ENCODE peak calls at places on chromosomes 7 and 10, in five cellular contexts. L is H9, W is transverse colon, Y is neural progenitor cell, N is IMR-90. P is an unnamed sample.
A peak's percentile ranks its signal among the peaks of the same experiment; 100 is the strongest.

GRCh38 chr10:97412891-97413304 is 11.8 kb upstream of the RRP12 start:
- DNase-seq in L (no peak), W (no peak), Y (no peak), N (no peak), P (no peak)

GRCh38 chr10:58384536-58384998 is 643 bp upstream of the TFAM start:
- DNase-seq in L (no peak), W (no peak), Y (peak; percentile 1), N (no peak), P (no peak)

GRCh38 chr7:150428671-150429451 is 21.6 kb upstream of the GIMAP8 start:
- DNase-seq in L (peak; percentile 56), W (peak; percentile 72), Y (peak; percentile 44), N (peak; percentile 92), P (no peak)

GRCh38 chr10:70053212-70053895 is 708 bp downstream of the MACROH2A2 start:
- DNase-seq in L (peak; percentile 42), W (no peak), Y (peak; percentile 58), N (no peak), P (peak; percentile 69)

GRCh38 chr7:158016171-158017087 is 571.2 kb downstream of the PTPRN2 start:
- DNase-seq in L (no peak), W (no peak), Y (peak; percentile 77), N (no peak), P (peak; percentile 46)

GRCh38 chr10:122127943-122128342 is 139.0 kb downstream of the TACC2 start:
- DNase-seq in L (no peak), W (no peak), Y (no peak), N (peak; percentile 59), P (no peak)

GRCh38 chr10:79017882-79018550 is 50.8 kb upstream of the ZMIZ1 start:
- DNase-seq in L (no peak), W (no peak), Y (no peak), N (no peak), P (no peak)

GRCh38 chr10:12020574-12020973 is 22.0 kb downstream of the UPF2 start:
- DNase-seq in L (no peak), W (no peak), Y (no peak), N (no peak), P (no peak)

GRCh38 chr10:42753126-42753506 is 29.5 kb upstream of the BMS1 start:
- DNase-seq in L (peak; percentile 92), W (peak; percentile 83), Y (peak; percentile 86), N (peak; percentile 55), P (peak; percentile 87)

GRCh38 chr7:10473569-10473968 is 500.1 kb upstream of the PHF14 start:
- DNase-seq in L (no peak), W (no peak), Y (no peak), N (no peak), P (no peak)

GRCh38 chr10:102540023-102540422 is 36.3 kb downstream of the SUFU start:
- DNase-seq in L (no peak), W (no peak), Y (no peak), N (peak; percentile 30), P (no peak)

GRCh38 chr7:100430450-100431285 is 1.0 kb downstream of the MEPCE start:
- DNase-seq in L (no peak), W (peak; percentile 29), Y (peak; percentile 18), N (peak; percentile 27), P (peak; percentile 39)

GRCh38 chr10:114043532-114044250 is at the start of gene ADRB1:
- DNase-seq in L (peak; percentile 92), W (peak; percentile 77), Y (peak; percentile 87), N (peak; percentile 5), P (peak; percentile 86)

GRCh38 chr7:25636871-25637283 is 408.6 kb upstream of the NPVF start:
- DNase-seq in L (no peak), W (no peak), Y (no peak), N (no peak), P (no peak)

GRCh38 chr10:121183241-121183640 is 332.1 kb downstream of the WDR11 start:
- DNase-seq in L (no peak), W (no peak), Y (no peak), N (no peak), P (no peak)

GRCh38 chr7:129210256-129210988 is 14.4 kb upstream of the AHCYL2 start:
- DNase-seq in L (peak; percentile 85), W (peak; percentile 77), Y (peak; percentile 76), N (peak; percentile 44), P (peak; percentile 95)

GRCh38 chr10:100779329-100779728 is 33.9 kb downstream of the PAX2 start:
- DNase-seq in L (no peak), W (no peak), Y (no peak), N (no peak), P (no peak)

GRCh38 chr10:128879441-128880175 is 587.4 kb upstream of the MGMT start:
- DNase-seq in L (no peak), W (no peak), Y (no peak), N (no peak), P (no peak)

GRCh38 chr10:34319197-34319846 is 495.8 kb downstream of the PARD3 start:
- DNase-seq in L (no peak), W (peak; percentile 49), Y (no peak), N (peak; percentile 97), P (peak; percentile 79)

GRCh38 chr7:92695308-92696261 is 105.4 kb upstream of the FAM133B start:
- DNase-seq in L (peak; percentile 57), W (peak; percentile 91), Y (peak; percentile 71), N (peak; percentile 90), P (peak; percentile 65)

GRCh38 chr7:71191766-71192165 is 59.8 kb downstream of the GALNT17 start:
- DNase-seq in L (no peak), W (no peak), Y (no peak), N (no peak), P (no peak)

GRCh38 chr10:79178614-79179403 is 110.0 kb downstream of the ZMIZ1 start:
- DNase-seq in L (no peak), W (no peak), Y (peak; percentile 73), N (peak; percentile 93), P (no peak)

GRCh38 chr7:75695036-75695435 is 43.7 kb downstream of the HIP1 start:
- DNase-seq in L (no peak), W (no peak), Y (no peak), N (no peak), P (no peak)

GRCh38 chr10:132516771-132517725 is 20.5 kb upstream of the INPP5A start:
- DNase-seq in L (peak; percentile 86), W (peak; percentile 80), Y (peak; percentile 55), N (peak; percentile 96), P (peak; percentile 86)

GRCh38 chr10:50577681-50578350 is 45.9 kb downstream of the SGMS1 start:
- DNase-seq in L (no peak), W (peak; percentile 26), Y (no peak), N (peak; percentile 75), P (no peak)

GRCh38 chr7:116864084-116864483 is 1.7 kb downstream of the CAPZA2 start:
- DNase-seq in L (no peak), W (no peak), Y (no peak), N (no peak), P (no peak)

GRCh38 chr10:119207713-119208552 is 562 bp downstream of the GRK5 start:
- DNase-seq in L (no peak), W (peak; percentile 28), Y (peak; percentile 56), N (peak; percentile 62), P (peak; percentile 72)

GRCh38 chr7:92135100-92135429 is 788 bp upstream of the CYP51A1 start:
- DNase-seq in L (no peak), W (peak; percentile 20), Y (peak; percentile 59), N (no peak), P (no peak)

GRCh38 chr10:76324283-76324682 is 892.9 kb downstream of the LRMDA start:
- DNase-seq in L (no peak), W (peak; percentile 69), Y (no peak), N (no peak), P (no peak)

DNA sequence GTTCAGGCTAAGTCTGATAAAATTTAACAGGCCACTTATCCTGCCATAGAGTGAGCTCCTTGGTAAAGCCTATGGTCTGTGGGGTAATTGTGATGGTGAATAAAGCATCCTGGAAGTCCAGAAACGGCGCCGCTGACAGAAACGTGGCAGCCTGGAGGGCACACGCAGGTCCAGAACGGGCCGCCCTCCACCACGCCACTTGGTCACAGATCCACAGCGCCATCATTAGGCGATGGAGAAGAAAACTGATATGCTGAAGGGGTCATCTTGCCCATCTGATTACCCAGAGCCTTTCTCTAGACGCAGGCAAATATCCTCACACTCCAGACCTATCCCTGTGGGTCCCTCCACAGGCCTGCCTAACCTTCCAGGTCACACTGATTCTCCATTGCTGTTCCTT is 37.8 kb downstream of the PODXL start:
- DNase-seq in L (no peak), W (no peak), Y (no peak), N (no peak), P (no peak)
- TF ChIP-seq CTCF in L (peak; percentile 24), W (no peak), Y (no peak), N (no peak), P (no peak)

DNA sequence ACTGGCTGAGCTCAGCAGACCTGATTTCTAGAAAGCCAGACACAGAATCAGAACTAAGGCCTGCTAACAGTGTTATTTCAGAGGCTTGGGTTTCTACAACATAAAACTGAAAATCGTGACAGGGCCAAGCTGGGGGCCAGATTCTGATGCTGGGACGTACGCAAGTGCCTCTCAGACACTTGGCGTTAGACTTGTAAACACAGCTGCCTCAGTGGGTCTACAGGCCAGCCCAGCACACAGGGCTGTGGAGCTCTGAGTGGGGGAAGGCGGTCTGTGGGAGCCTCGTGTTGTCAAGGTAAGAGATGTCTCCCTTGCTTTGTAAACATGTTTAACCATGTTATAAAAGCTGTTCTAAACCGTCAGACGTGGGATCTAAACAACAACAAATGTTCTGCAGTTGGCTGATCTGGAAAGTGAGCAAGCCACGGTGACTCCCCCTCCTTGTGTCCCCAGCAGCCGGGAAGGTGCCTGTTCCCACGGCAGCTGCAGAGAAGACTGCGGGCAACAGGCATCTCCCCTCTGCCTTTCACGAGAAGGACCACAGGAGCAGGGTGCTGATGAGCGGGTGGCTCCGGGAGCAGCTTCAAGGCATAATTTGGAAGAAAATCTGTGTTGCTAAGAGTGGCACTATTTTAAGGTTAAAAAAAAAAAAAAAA is 67.8 kb downstream of the ZRANB1 start:
- DNase-seq in L (no peak), W (no peak), Y (no peak), N (no peak), P (peak; percentile 44)
- H3K4me1 ChIP-seq in L (no peaks in the 10 kb centered on the region), W (peaks cover 38% of the 10 kb centered on the region), Y (peaks cover 28% of the 10 kb centered on the region), N (peaks cover 9% of the 10 kb centered on the region), P (peaks cover 14% of the 10 kb centered on the region)

DNA sequence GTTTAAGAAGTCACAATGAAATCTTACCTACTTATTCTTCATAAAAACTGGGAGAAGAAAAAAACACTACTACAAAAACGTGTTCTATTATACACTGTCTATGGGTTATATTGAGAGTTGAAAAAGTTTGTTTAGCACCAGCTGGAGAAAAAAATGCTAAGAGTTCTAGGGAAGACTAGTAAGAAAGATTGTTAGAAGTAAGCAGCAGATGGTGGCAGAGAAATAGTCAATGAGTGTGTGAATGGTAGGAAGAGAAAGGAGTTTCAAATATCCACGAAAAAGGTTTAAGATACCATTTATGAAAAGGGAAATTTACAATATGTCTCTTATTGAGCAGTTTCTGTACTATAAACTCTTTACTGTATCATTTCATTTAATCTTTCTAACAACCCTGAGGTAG is 124.7 kb downstream of the NRBF2 start:
- DNase-seq in L (no peak), W (no peak), Y (no peak), N (no peak), P (no peak)
- TF ChIP-seq CTCF in L (no peak), W (no peak), Y (no peak), N (no peak), P (no peak)

GRCh38 chr7:51029131-51029530 is 246.4 kb upstream of the GRB10 start:
- DNase-seq in L (no peak), W (no peak), Y (no peak), N (no peak), P (no peak)

GRCh38 chr7:51031216-51031615 is 248.5 kb upstream of the GRB10 start:
- DNase-seq in L (no peak), W (no peak), Y (no peak), N (no peak), P (peak; percentile 86)

GRCh38 chr7:51028128-51028830 is 245.6 kb upstream of the GRB10 start:
- DNase-seq in L (no peak), W (no peak), Y (no peak), N (peak; percentile 67), P (no peak)

GRCh38 chr7:51027256-51028127 is 244.8 kb upstream of the GRB10 start:
- DNase-seq in L (no peak), W (no peak), Y (no peak), N (no peak), P (no peak)

GRCh38 chr7:51029586-51030230 is 247.0 kb upstream of the GRB10 start:
- DNase-seq in L (no peak), W (no peak), Y (no peak), N (peak; percentile 92), P (no peak)
- H3K4me1 ChIP-seq in L (peaks cover 1% of the 10 kb centered on the region), W (peaks cover 9% of the 10 kb centered on the region), Y (peaks cover 24% of the 10 kb centered on the region), N (peaks cover 24% of the 10 kb centered on the region), P (peaks cover 57% of the 10 kb centered on the region)